ENCODE peak calls at places on chromosomes 11 and 22, in four cellular contexts. L is A549, C is HepG2, G is K562. Y is an unnamed sample.

GRCh38 chr22:19891350-19892248 is 36.9 kb upstream of the GNB1L start:
- DNase-seq in C (peak; percentile 71), G (peak; percentile 99), L (no peak), Y (peak; percentile 89)

GRCh38 chr11:113681711-113682410 is 24.2 kb downstream of the TMPRSS5 start:
- DNase-seq in L (no peak), C (no peak), G (peak; percentile 65), Y (no peak)

GRCh38 chr11:17129003-17129402 is 51.5 kb upstream of the RPS13 start:
- DNase-seq in G (no peak), C (no peak), L (no peak), Y (peak; percentile 60)

GRCh38 chr22:38987171-38987895 is 5.2 kb downstream of the APOBEC3B start:
- DNase-seq in L (no peak), G (no peak), C (no peak), Y (no peak)

GRCh38 chr22:32265882-32266767 is 11.0 kb upstream of the SLC5A4 start:
- DNase-seq in G (peak; percentile 52), L (peak; percentile 35), C (peak; percentile 62), Y (peak; percentile 67)

GRCh38 chr11:64220271-64220670 is 5.7 kb downstream of the TRPT1 start:
- DNase-seq in G (no peak), L (no peak), C (no peak), Y (no peak)

GRCh38 chr11:17256512-17256911 is 20.0 kb upstream of the NUCB2 start:
- DNase-seq in G (no peak), C (no peak), L (no peak), Y (peak; percentile 99)

GRCh38 chr11:17699157-17700114 is 19.9 kb upstream of the MYOD1 start:
- DNase-seq in G (peak; percentile 62), C (no peak), L (no peak), Y (peak; percentile 34)

GRCh38 chr11:61529537-61530225 is 21.1 kb downstream of the LRRC10B start:
- DNase-seq in C (peak; percentile 58), L (no peak), G (no peak), Y (no peak)

GRCh38 chr22:49034836-49035817 is 792.5 kb downstream of the BRD1 start:
- DNase-seq in L (no peak), G (no peak), C (no peak), Y (no peak)

GRCh38 chr11:106076421-106076922 is 675 bp downstream of the KBTBD3 start:
- DNase-seq in C (no peak), L (no peak), G (no peak), Y (no peak)

GRCh38 chr22:20422965-20423635 is 14.5 kb downstream of the SCARF2 start:
- DNase-seq in G (no peak), L (no peak), C (no peak), Y (no peak)

GRCh38 chr11:67352546-67353316 is 615 bp downstream of the POLD4 start:
- DNase-seq in G (peak; percentile 28), C (peak; percentile 20), L (no peak), Y (no peak)

GRCh38 chr11:67700548-67701262 is 26.3 kb upstream of the ALDH3B2 start:
- DNase-seq in C (no peak), G (no peak), L (no peak), Y (no peak)

GRCh38 chr22:36979016-36979415 is 40.2 kb downstream of the TST start:
- DNase-seq in G (no peak), L (no peak), C (no peak), Y (no peak)

GRCh38 chr22:45263790-45264269 is 20.9 kb upstream of the UPK3A start:
- DNase-seq in L (peak; percentile 81), C (peak; percentile 75), G (peak; percentile 77), Y (peak; percentile 84)

GRCh38 chr11:83044958-83045712 is 26.6 kb downstream of the RAB30 start:
- DNase-seq in C (no peak), G (peak; percentile 18), L (peak; percentile 87), Y (peak; percentile 92)

GRCh38 chr11:124274000-124274399 is 17.8 kb downstream of the OR8G5 start:
- DNase-seq in G (no peak), C (no peak), L (no peak), Y (no peak)

GRCh38 chr22:11629661-11630385 is 3898.2 kb upstream of the OR11H1 start:
- DNase-seq in L (no peak), C (no peak), G (no peak), Y (no peak)

GRCh38 chr11:17602105-17603001 is 55.3 kb downstream of the OTOG start:
- DNase-seq in C (no peak), L (no peak), G (no peak), Y (no peak)

GRCh38 chr22:21665047-21665851 is 563 bp upstream of the PPIL2 start:
- DNase-seq in C (no peak), G (no peak), L (no peak), Y (no peak)

DNA sequence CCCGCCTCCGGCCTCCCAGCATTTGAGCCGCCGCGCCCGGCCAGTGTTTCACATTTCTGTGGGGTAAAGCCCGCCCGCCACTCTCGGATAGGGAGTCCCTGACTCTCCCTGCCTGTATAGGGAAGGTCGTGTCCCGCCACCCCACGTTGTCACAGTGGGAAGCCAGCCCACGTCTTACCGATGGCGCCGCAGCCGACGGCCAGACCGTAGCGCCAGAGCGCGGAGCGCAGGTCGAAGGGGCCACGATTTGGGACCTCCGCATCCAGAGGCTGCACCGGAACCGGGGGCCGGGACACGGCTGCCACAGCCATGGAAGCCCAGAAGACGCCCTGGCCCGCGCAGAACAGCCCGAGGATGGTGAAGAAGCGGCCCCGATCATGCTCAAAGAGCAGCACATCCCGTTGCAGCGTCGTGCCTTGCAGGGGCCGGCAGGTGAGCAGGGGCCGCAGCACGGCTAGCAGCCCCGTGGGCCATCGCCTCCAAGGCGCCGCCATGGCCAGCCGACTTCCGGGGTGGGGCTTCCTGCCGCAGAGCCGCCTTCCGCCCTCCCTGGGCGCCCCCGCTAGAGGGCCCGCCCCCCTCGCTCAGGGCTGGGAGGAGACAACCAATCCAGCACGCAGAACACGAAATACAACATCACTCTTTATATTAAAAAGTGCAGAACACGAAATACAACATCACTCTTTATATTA is at the start of gene TMEM223:
- DNase-seq in C (peak; percentile 68), L (peak; percentile 79), G (peak; percentile 92), Y (peak; percentile 72)
- TF ChIP-seq MAZ in C (peak; percentile 67), L (no peak), G (peak; percentile 92), Y (peak; percentile 92)

GRCh38 chr11:102046841-102047240 is 396 bp upstream of the CFAP300 start:
- DNase-seq in L (no peak), C (no peak), G (no peak), Y (peak; percentile 25)
- TF ChIP-seq MAZ in L (no peak), C (no peak), G (no peak), Y (no peak)

GRCh38 chr11:91160661-91161060 is 937.8 kb upstream of the CHORDC1 start:
- DNase-seq in C (no peak), G (no peak), L (no peak), Y (no peak)

GRCh38 chr11:91164452-91164822 is 941.6 kb upstream of the CHORDC1 start:
- DNase-seq in C (no peak), G (no peak), L (no peak), Y (no peak)

GRCh38 chr11:91158297-91158696 is 935.4 kb upstream of the CHORDC1 start:
- DNase-seq in G (no peak), C (no peak), L (no peak), Y (no peak)

GRCh38 chr11:91158901-91159537 is 936.2 kb upstream of the CHORDC1 start:
- DNase-seq in C (no peak), G (no peak), L (no peak), Y (peak; percentile 25)

GRCh38 chr11:91163619-91164451 is 941.0 kb upstream of the CHORDC1 start:
- DNase-seq in G (no peak), C (peak; percentile 2), L (no peak), Y (peak; percentile 34)
- TF ChIP-seq MAZ in G (no peak), C (no peak), L (no peak), Y (no peak)

GRCh38 chr22:47847281-47847890 is 1084.9 kb downstream of the TBC1D22A start:
- DNase-seq in L (no peak), C (no peak), G (no peak), Y (no peak)

GRCh38 chr22:47846206-47846605 is 1083.8 kb downstream of the TBC1D22A start:
- DNase-seq in C (no peak), G (no peak), L (no peak), Y (no peak)

GRCh38 chr22:47851586-47851985 is 1089.1 kb downstream of the TBC1D22A start:
- DNase-seq in C (no peak), G (no peak), L (no peak), Y (no peak)

GRCh38 chr22:47850644-47851151 is 1088.2 kb downstream of the TBC1D22A start:
- DNase-seq in G (no peak), L (no peak), C (no peak), Y (no peak)

DNA sequence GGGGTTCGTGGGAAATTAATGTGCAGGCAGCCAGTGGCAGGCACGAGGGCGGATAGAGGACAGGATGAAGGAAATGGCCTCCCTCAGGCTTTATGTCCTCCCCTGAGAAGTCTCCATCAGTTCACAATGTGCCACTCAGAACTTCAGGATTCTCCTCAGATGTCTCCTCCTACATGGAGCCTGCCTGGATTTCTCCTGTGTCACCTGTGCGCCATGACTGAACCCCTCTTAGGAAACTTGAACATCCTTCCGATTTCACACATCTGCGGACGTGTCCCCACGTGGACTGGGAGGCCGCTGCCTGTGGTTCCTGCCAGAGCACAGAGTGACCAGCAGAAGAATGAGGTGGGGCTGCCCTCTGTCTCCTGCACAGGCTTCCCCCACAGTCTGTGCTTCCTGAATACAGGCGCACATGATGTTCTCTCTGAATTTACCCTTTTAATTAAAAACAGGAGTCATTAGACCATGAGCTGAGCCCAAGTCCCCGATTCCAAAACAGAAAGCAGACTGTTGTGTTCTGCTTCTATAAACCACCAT is 1086.0 kb downstream of the TBC1D22A start:
- DNase-seq in L (no peak), G (no peak), C (no peak), Y (no peak)
- TF ChIP-seq MAZ in L (no peak), G (no peak), C (no peak), Y (no peak)

DNA sequence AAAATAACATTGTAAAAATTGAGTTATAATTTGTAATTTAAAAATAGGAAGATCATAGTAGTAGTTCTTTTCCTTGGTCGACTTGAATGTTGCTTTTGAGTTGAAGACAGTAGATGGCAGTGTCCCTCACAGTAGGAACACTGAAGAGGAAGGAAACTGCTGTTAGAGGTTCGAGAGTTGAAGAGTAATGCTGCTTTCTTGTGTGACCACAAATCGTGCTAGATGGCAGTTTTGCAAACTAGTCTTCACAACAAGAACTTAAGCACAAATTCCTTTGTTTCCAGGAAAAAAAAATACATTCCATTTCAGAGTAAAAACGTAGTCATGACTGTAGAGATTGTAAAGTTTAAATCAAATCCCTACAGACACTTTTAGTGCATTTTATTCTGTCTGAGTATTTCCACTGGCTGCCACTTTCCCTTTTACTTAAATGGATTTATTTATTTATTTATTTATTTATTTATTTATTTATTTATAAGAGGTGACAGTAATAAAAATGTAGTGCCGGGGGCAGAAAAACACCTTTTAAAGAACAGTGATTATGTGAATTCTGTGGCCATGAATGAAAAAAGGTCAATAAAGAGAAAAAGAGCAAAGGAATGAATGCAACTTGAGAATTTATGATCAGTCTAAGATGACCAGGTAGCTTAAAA is 54.6 kb downstream of the SPECC1L start:
- DNase-seq in C (peak; percentile 49), G (peak; percentile 13), L (peak; percentile 16), Y (peak; percentile 92)
- TF ChIP-seq MAZ in C (no peak), G (no peak), L (no peak), Y (no peak)

GRCh38 chr11:12478743-12479142 is 101.4 kb downstream of the PARVA start:
- DNase-seq in L (no peak), G (no peak), C (peak; percentile 19), Y (peak; percentile 51)
- TF ChIP-seq MAZ in L (no peak), G (no peak), C (no peak), Y (no peak)